ENCODE peak calls at places on chromosomes 16 and 17, in seven cellular contexts. One of them, this sample, is unnamed.

GRCh38 chr16:3458278-3458851 is 14.9 kb downstream of the NAA60 start:
- DNase-seq in naive B cell: no peak
- DNase-seq in NCI-H1436: no peak
- DNase-seq in type B pancreatic cell: no peak
- DNase-seq in epithelial cell of esophagus: peak; percentile 23
- DNase-seq in stimulated activated CD8-positive, alpha-beta memory T cell treated with anti-CD3 and anti-CD28 coated beads, Interleukin-2, amount 100 ng/mL, for 1 hour: no peak
- DNase-seq in NCI-H1105: no peak
- DNase-seq in this sample: no peak

GRCh38 chr16:17657037-17657436 is 186.3 kb upstream of the XYLT1 start:
- DNase-seq in naive B cell: no peak
- DNase-seq in NCI-H1436: no peak
- DNase-seq in type B pancreatic cell: no peak
- DNase-seq in epithelial cell of esophagus: no peak
- DNase-seq in stimulated activated CD8-positive, alpha-beta memory T cell treated with anti-CD3 and anti-CD28 coated beads, Interleukin-2, amount 100 ng/mL, for 1 hour: no peak
- DNase-seq in NCI-H1105: no peak
- DNase-seq in this sample: no peak

GRCh38 chr16:46765050-46765449 is 16.9 kb upstream of the MYLK3 start:
- DNase-seq in naive B cell: no peak
- DNase-seq in NCI-H1436: no peak
- DNase-seq in type B pancreatic cell: no peak
- DNase-seq in epithelial cell of esophagus: no peak
- DNase-seq in stimulated activated CD8-positive, alpha-beta memory T cell treated with anti-CD3 and anti-CD28 coated beads, Interleukin-2, amount 100 ng/mL, for 1 hour: no peak
- DNase-seq in NCI-H1105: no peak
- DNase-seq in this sample: no peak

GRCh38 chr16:56910114-56910511 is 21.8 kb upstream of the HERPUD1 start:
- DNase-seq in naive B cell: no peak
- DNase-seq in NCI-H1436: no peak
- DNase-seq in type B pancreatic cell: no peak
- DNase-seq in epithelial cell of esophagus: no peak
- DNase-seq in stimulated activated CD8-positive, alpha-beta memory T cell treated with anti-CD3 and anti-CD28 coated beads, Interleukin-2, amount 100 ng/mL, for 1 hour: no peak
- DNase-seq in NCI-H1105: no peak
- DNase-seq in this sample: no peak

GRCh38 chr16:57645691-57646387 is 17.4 kb downstream of the ADGRG1 start:
- DNase-seq in naive B cell: no peak
- DNase-seq in NCI-H1436: no peak
- DNase-seq in type B pancreatic cell: no peak
- DNase-seq in epithelial cell of esophagus: peak; percentile 53
- DNase-seq in stimulated activated CD8-positive, alpha-beta memory T cell treated with anti-CD3 and anti-CD28 coated beads, Interleukin-2, amount 100 ng/mL, for 1 hour: no peak
- DNase-seq in NCI-H1105: no peak
- DNase-seq in this sample: no peak

GRCh38 chr17:73338050-73338491 is 26.3 kb upstream of the CDC42EP4 start:
- DNase-seq in naive B cell: no peak
- DNase-seq in NCI-H1436: no peak
- DNase-seq in type B pancreatic cell: no peak
- DNase-seq in epithelial cell of esophagus: no peak
- DNase-seq in stimulated activated CD8-positive, alpha-beta memory T cell treated with anti-CD3 and anti-CD28 coated beads, Interleukin-2, amount 100 ng/mL, for 1 hour: no peak
- DNase-seq in NCI-H1105: no peak
- DNase-seq in this sample: no peak

GRCh38 chr17:21353326-21354010 is 22.7 kb upstream of the KCNJ12 start:
- DNase-seq in naive B cell: no peak
- DNase-seq in NCI-H1436: no peak
- DNase-seq in type B pancreatic cell: no peak
- DNase-seq in epithelial cell of esophagus: peak; percentile 27
- DNase-seq in stimulated activated CD8-positive, alpha-beta memory T cell treated with anti-CD3 and anti-CD28 coated beads, Interleukin-2, amount 100 ng/mL, for 1 hour: no peak
- DNase-seq in NCI-H1105: no peak
- DNase-seq in this sample: no peak

GRCh38 chr17:41666336-41666680 is 22.4 kb upstream of the EIF1 start:
- DNase-seq in naive B cell: peak; percentile 88
- DNase-seq in NCI-H1436: peak; percentile 78
- DNase-seq in type B pancreatic cell: no peak
- DNase-seq in epithelial cell of esophagus: peak; percentile 48
- DNase-seq in stimulated activated CD8-positive, alpha-beta memory T cell treated with anti-CD3 and anti-CD28 coated beads, Interleukin-2, amount 100 ng/mL, for 1 hour: no peak
- DNase-seq in NCI-H1105: peak; percentile 80
- DNase-seq in this sample: peak; percentile 30

GRCh38 chr17:49942918-49943317 is 26.1 kb upstream of the DLX4 start:
- DNase-seq in naive B cell: no peak
- DNase-seq in NCI-H1436: no peak
- DNase-seq in type B pancreatic cell: no peak
- DNase-seq in epithelial cell of esophagus: no peak
- DNase-seq in stimulated activated CD8-positive, alpha-beta memory T cell treated with anti-CD3 and anti-CD28 coated beads, Interleukin-2, amount 100 ng/mL, for 1 hour: no peak
- DNase-seq in NCI-H1105: no peak
- DNase-seq in this sample: no peak

GRCh38 chr17:71600137-71600789 is 520.6 kb upstream of the SOX9 start:
- DNase-seq in naive B cell: no peak
- DNase-seq in NCI-H1436: peak; percentile 21
- DNase-seq in type B pancreatic cell: no peak
- DNase-seq in epithelial cell of esophagus: no peak
- DNase-seq in stimulated activated CD8-positive, alpha-beta memory T cell treated with anti-CD3 and anti-CD28 coated beads, Interleukin-2, amount 100 ng/mL, for 1 hour: no peak
- DNase-seq in NCI-H1105: no peak
- DNase-seq in this sample: no peak

GRCh38 chr16:67919618-67920210 is 11.9 kb downstream of the CTRL start:
- DNase-seq in naive B cell: no peak
- DNase-seq in NCI-H1436: no peak
- DNase-seq in type B pancreatic cell: no peak
- DNase-seq in epithelial cell of esophagus: no peak
- DNase-seq in stimulated activated CD8-positive, alpha-beta memory T cell treated with anti-CD3 and anti-CD28 coated beads, Interleukin-2, amount 100 ng/mL, for 1 hour: no peak
- DNase-seq in NCI-H1105: no peak
- DNase-seq in this sample: no peak

GRCh38 chr16:56886826-56887225 is 21.8 kb downstream of the SLC12A3 start:
- DNase-seq in naive B cell: no peak
- DNase-seq in NCI-H1436: no peak
- DNase-seq in type B pancreatic cell: no peak
- DNase-seq in epithelial cell of esophagus: no peak
- DNase-seq in stimulated activated CD8-positive, alpha-beta memory T cell treated with anti-CD3 and anti-CD28 coated beads, Interleukin-2, amount 100 ng/mL, for 1 hour: no peak
- DNase-seq in NCI-H1105: no peak
- DNase-seq in this sample: no peak

GRCh38 chr17:59829217-59830006 is 63.3 kb downstream of the TUBD1 start:
- DNase-seq in naive B cell: peak; percentile 46
- DNase-seq in NCI-H1436: peak; percentile 90
- DNase-seq in type B pancreatic cell: no peak
- DNase-seq in epithelial cell of esophagus: peak; percentile 99
- DNase-seq in stimulated activated CD8-positive, alpha-beta memory T cell treated with anti-CD3 and anti-CD28 coated beads, Interleukin-2, amount 100 ng/mL, for 1 hour: no peak
- DNase-seq in NCI-H1105: no peak
- DNase-seq in this sample: peak; percentile 50

GRCh38 chr16:8178271-8178670 is 412.0 kb downstream of the TMEM114 start:
- DNase-seq in naive B cell: no peak
- DNase-seq in NCI-H1436: no peak
- DNase-seq in type B pancreatic cell: no peak
- DNase-seq in epithelial cell of esophagus: no peak
- DNase-seq in stimulated activated CD8-positive, alpha-beta memory T cell treated with anti-CD3 and anti-CD28 coated beads, Interleukin-2, amount 100 ng/mL, for 1 hour: no peak
- DNase-seq in NCI-H1105: no peak
- DNase-seq in this sample: no peak

GRCh38 chr16:79127768-79128167 is 472.8 kb downstream of the MAF start:
- DNase-seq in naive B cell: no peak
- DNase-seq in NCI-H1436: no peak
- DNase-seq in type B pancreatic cell: no peak
- DNase-seq in epithelial cell of esophagus: no peak
- DNase-seq in stimulated activated CD8-positive, alpha-beta memory T cell treated with anti-CD3 and anti-CD28 coated beads, Interleukin-2, amount 100 ng/mL, for 1 hour: no peak
- DNase-seq in NCI-H1105: no peak
- DNase-seq in this sample: no peak

GRCh38 chr17:68847711-68848110 is 107.5 kb downstream of the ABCA8 start:
- DNase-seq in naive B cell: no peak
- DNase-seq in NCI-H1436: no peak
- DNase-seq in type B pancreatic cell: no peak
- DNase-seq in epithelial cell of esophagus: no peak
- DNase-seq in stimulated activated CD8-positive, alpha-beta memory T cell treated with anti-CD3 and anti-CD28 coated beads, Interleukin-2, amount 100 ng/mL, for 1 hour: no peak
- DNase-seq in NCI-H1105: no peak
- DNase-seq in this sample: no peak

GRCh38 chr16:88456356-88457292 is 3.5 kb downstream of the ZFPM1 start:
- DNase-seq in naive B cell: no peak
- DNase-seq in NCI-H1436: no peak
- DNase-seq in type B pancreatic cell: no peak
- DNase-seq in epithelial cell of esophagus: no peak
- DNase-seq in stimulated activated CD8-positive, alpha-beta memory T cell treated with anti-CD3 and anti-CD28 coated beads, Interleukin-2, amount 100 ng/mL, for 1 hour: no peak
- DNase-seq in NCI-H1105: no peak
- DNase-seq in this sample: no peak

GRCh38 chr17:58693751-58694150 is 1.3 kb downstream of the RAD51C start:
- DNase-seq in naive B cell: no peak
- DNase-seq in NCI-H1436: no peak
- DNase-seq in type B pancreatic cell: no peak
- DNase-seq in epithelial cell of esophagus: no peak
- DNase-seq in stimulated activated CD8-positive, alpha-beta memory T cell treated with anti-CD3 and anti-CD28 coated beads, Interleukin-2, amount 100 ng/mL, for 1 hour: no peak
- DNase-seq in NCI-H1105: no peak
- DNase-seq in this sample: no peak

GRCh38 chr16:82294874-82295273 is 124.8 kb upstream of the MPHOSPH6 start:
- DNase-seq in naive B cell: no peak
- DNase-seq in NCI-H1436: no peak
- DNase-seq in type B pancreatic cell: no peak
- DNase-seq in epithelial cell of esophagus: no peak
- DNase-seq in stimulated activated CD8-positive, alpha-beta memory T cell treated with anti-CD3 and anti-CD28 coated beads, Interleukin-2, amount 100 ng/mL, for 1 hour: no peak
- DNase-seq in NCI-H1105: no peak
- DNase-seq in this sample: no peak

GRCh38 chr17:55576237-55576998 is 65.2 kb upstream of the SMIM36 start:
- DNase-seq in naive B cell: peak; percentile 14
- DNase-seq in NCI-H1436: no peak
- DNase-seq in type B pancreatic cell: no peak
- DNase-seq in epithelial cell of esophagus: peak; percentile 75
- DNase-seq in stimulated activated CD8-positive, alpha-beta memory T cell treated with anti-CD3 and anti-CD28 coated beads, Interleukin-2, amount 100 ng/mL, for 1 hour: no peak
- DNase-seq in NCI-H1105: no peak
- DNase-seq in this sample: no peak

GRCh38 chr16:68668266-68668665 is 23.2 kb downstream of the CDH3 start:
- DNase-seq in naive B cell: no peak
- DNase-seq in NCI-H1436: no peak
- DNase-seq in type B pancreatic cell: no peak
- DNase-seq in epithelial cell of esophagus: peak; percentile 99
- DNase-seq in stimulated activated CD8-positive, alpha-beta memory T cell treated with anti-CD3 and anti-CD28 coated beads, Interleukin-2, amount 100 ng/mL, for 1 hour: no peak
- DNase-seq in NCI-H1105: no peak
- DNase-seq in this sample: no peak

GRCh38 chr17:42414782-42415409 is 8.2 kb downstream of the CAVIN1 start:
- DNase-seq in naive B cell: no peak
- DNase-seq in NCI-H1436: no peak
- DNase-seq in type B pancreatic cell: no peak
- DNase-seq in epithelial cell of esophagus: peak; percentile 30
- DNase-seq in stimulated activated CD8-positive, alpha-beta memory T cell treated with anti-CD3 and anti-CD28 coated beads, Interleukin-2, amount 100 ng/mL, for 1 hour: no peak
- DNase-seq in NCI-H1105: no peak
- DNase-seq in this sample: no peak

GRCh38 chr16:10876799-10877341 is at the start of gene CIITA:
- DNase-seq in naive B cell: peak; percentile 92
- DNase-seq in NCI-H1436: no peak
- DNase-seq in type B pancreatic cell: no peak
- DNase-seq in epithelial cell of esophagus: peak; percentile 95
- DNase-seq in stimulated activated CD8-positive, alpha-beta memory T cell treated with anti-CD3 and anti-CD28 coated beads, Interleukin-2, amount 100 ng/mL, for 1 hour: peak; percentile 17
- DNase-seq in NCI-H1105: no peak
- DNase-seq in this sample: no peak

GRCh38 chr16:50884066-50884860 is 142.4 kb downstream of the CYLD start:
- DNase-seq in naive B cell: no peak
- DNase-seq in NCI-H1436: no peak
- DNase-seq in type B pancreatic cell: no peak
- DNase-seq in epithelial cell of esophagus: no peak
- DNase-seq in stimulated activated CD8-positive, alpha-beta memory T cell treated with anti-CD3 and anti-CD28 coated beads, Interleukin-2, amount 100 ng/mL, for 1 hour: no peak
- DNase-seq in NCI-H1105: no peak
- DNase-seq in this sample: no peak

GRCh38 chr17:76538281-76538931 is 897 bp upstream of the CYGB start:
- DNase-seq in naive B cell: no peak
- DNase-seq in NCI-H1436: no peak
- DNase-seq in type B pancreatic cell: no peak
- DNase-seq in epithelial cell of esophagus: no peak
- DNase-seq in stimulated activated CD8-positive, alpha-beta memory T cell treated with anti-CD3 and anti-CD28 coated beads, Interleukin-2, amount 100 ng/mL, for 1 hour: no peak
- DNase-seq in NCI-H1105: no peak
- DNase-seq in this sample: no peak

GRCh38 chr17:29292992-29293889 is 707 bp downstream of the NUFIP2 start:
- DNase-seq in naive B cell: peak; percentile 53
- DNase-seq in NCI-H1436: peak; percentile 55
- DNase-seq in type B pancreatic cell: peak; percentile 80
- DNase-seq in epithelial cell of esophagus: peak; percentile 51
- DNase-seq in stimulated activated CD8-positive, alpha-beta memory T cell treated with anti-CD3 and anti-CD28 coated beads, Interleukin-2, amount 100 ng/mL, for 1 hour: peak; percentile 20
- DNase-seq in NCI-H1105: peak; percentile 50
- DNase-seq in this sample: peak; percentile 27